ENCODE peak calls at places on chromosomes 5 and 9, in eight cellular contexts. One of them, this sample, is unnamed. For H3K27me3 and H3K4me1, the result is how much of the 10 kb centered on the place peaks cover.

GRCh38 chr9:114852050-114852594 is 46.3 kb upstream of the TNFSF15 start:
- DNase-seq in H1: no peak
- DNase-seq in adrenal gland: no peak
- DNase-seq in upper lobe of left lung: no peak
- DNase-seq in ovary: no peak
- DNase-seq in spleen: no peak
- DNase-seq in IMR-90: peak
- DNase-seq in right lobe of liver: no peak
- DNase-seq in this sample: no peak

GRCh38 chr5:59608745-59609144 is 284.8 kb downstream of the PDE4D start:
- DNase-seq in ovary: no peak
- DNase-seq in right lobe of liver: no peak
- DNase-seq in H1: no peak
- DNase-seq in IMR-90: no peak
- DNase-seq in adrenal gland: no peak
- DNase-seq in upper lobe of left lung: no peak
- DNase-seq in spleen: no peak
- DNase-seq in this sample: no peak

GRCh38 chr9:133892193-133892920 is 99.8 kb downstream of the VAV2 start:
- DNase-seq in adrenal gland: no peak
- DNase-seq in IMR-90: no peak
- DNase-seq in upper lobe of left lung: no peak
- DNase-seq in ovary: no peak
- DNase-seq in right lobe of liver: peak
- DNase-seq in spleen: no peak
- DNase-seq in H1: no peak
- DNase-seq in this sample: no peak

GRCh38 chr5:5348135-5348534 is 74.3 kb upstream of the ICE1 start:
- DNase-seq in right lobe of liver: no peak
- DNase-seq in upper lobe of left lung: peak
- DNase-seq in ovary: no peak
- DNase-seq in IMR-90: no peak
- DNase-seq in adrenal gland: no peak
- DNase-seq in H1: no peak
- DNase-seq in spleen: no peak
- DNase-seq in this sample: no peak

GRCh38 chr9:70868044-70868443 is 253.4 kb downstream of the TRPM3 start:
- DNase-seq in IMR-90: no peak
- DNase-seq in right lobe of liver: no peak
- DNase-seq in adrenal gland: no peak
- DNase-seq in H1: no peak
- DNase-seq in ovary: no peak
- DNase-seq in spleen: no peak
- DNase-seq in upper lobe of left lung: no peak
- DNase-seq in this sample: no peak

GRCh38 chr9:130137870-130138653 is 34.1 kb upstream of the NCS1 start:
- DNase-seq in H1: peak
- DNase-seq in IMR-90: peak
- DNase-seq in upper lobe of left lung: no peak
- DNase-seq in spleen: no peak
- DNase-seq in right lobe of liver: no peak
- DNase-seq in adrenal gland: peak
- DNase-seq in ovary: peak
- DNase-seq in this sample: peak

GRCh38 chr5:2286250-2286649 is 403.5 kb upstream of the IRX4 start:
- DNase-seq in IMR-90: no peak
- DNase-seq in adrenal gland: no peak
- DNase-seq in spleen: no peak
- DNase-seq in upper lobe of left lung: no peak
- DNase-seq in ovary: no peak
- DNase-seq in H1: no peak
- DNase-seq in right lobe of liver: no peak
- DNase-seq in this sample: no peak

GRCh38 chr5:59040804-59041201 is 457.9 kb downstream of the RAB3C start:
- DNase-seq in H1: no peak
- DNase-seq in IMR-90: no peak
- DNase-seq in adrenal gland: no peak
- DNase-seq in upper lobe of left lung: no peak
- DNase-seq in ovary: no peak
- DNase-seq in spleen: no peak
- DNase-seq in right lobe of liver: no peak
- DNase-seq in this sample: no peak

GRCh38 chr9:104961238-104961637 is 33.3 kb upstream of the ABCA1 start:
- DNase-seq in adrenal gland: no peak
- DNase-seq in upper lobe of left lung: no peak
- DNase-seq in ovary: no peak
- DNase-seq in spleen: no peak
- DNase-seq in IMR-90: peak
- DNase-seq in H1: peak
- DNase-seq in right lobe of liver: no peak
- DNase-seq in this sample: no peak

GRCh38 chr5:4100739-4101138 is 505.1 kb downstream of the IRX1 start:
- DNase-seq in spleen: no peak
- DNase-seq in H1: no peak
- DNase-seq in ovary: no peak
- DNase-seq in IMR-90: no peak
- DNase-seq in adrenal gland: no peak
- DNase-seq in upper lobe of left lung: no peak
- DNase-seq in right lobe of liver: no peak
- DNase-seq in this sample: no peak

GRCh38 chr5:4099401-4099800 is 503.8 kb downstream of the IRX1 start:
- DNase-seq in IMR-90: no peak
- DNase-seq in H1: no peak
- DNase-seq in spleen: no peak
- DNase-seq in right lobe of liver: no peak
- DNase-seq in ovary: no peak
- DNase-seq in upper lobe of left lung: peak
- DNase-seq in adrenal gland: no peak
- DNase-seq in this sample: no peak

GRCh38 chr5:4104831-4105597 is 509.4 kb downstream of the IRX1 start:
- DNase-seq in spleen: no peak
- DNase-seq in adrenal gland: no peak
- DNase-seq in H1: no peak
- DNase-seq in ovary: no peak
- DNase-seq in upper lobe of left lung: no peak
- DNase-seq in right lobe of liver: no peak
- DNase-seq in IMR-90: no peak
- DNase-seq in this sample: no peak

GRCh38 chr5:4098226-4098625 is 502.6 kb downstream of the IRX1 start:
- DNase-seq in right lobe of liver: no peak
- DNase-seq in spleen: no peak
- DNase-seq in H1: no peak
- DNase-seq in ovary: no peak
- DNase-seq in adrenal gland: no peak
- DNase-seq in upper lobe of left lung: no peak
- DNase-seq in IMR-90: no peak
- DNase-seq in this sample: no peak

DNA sequence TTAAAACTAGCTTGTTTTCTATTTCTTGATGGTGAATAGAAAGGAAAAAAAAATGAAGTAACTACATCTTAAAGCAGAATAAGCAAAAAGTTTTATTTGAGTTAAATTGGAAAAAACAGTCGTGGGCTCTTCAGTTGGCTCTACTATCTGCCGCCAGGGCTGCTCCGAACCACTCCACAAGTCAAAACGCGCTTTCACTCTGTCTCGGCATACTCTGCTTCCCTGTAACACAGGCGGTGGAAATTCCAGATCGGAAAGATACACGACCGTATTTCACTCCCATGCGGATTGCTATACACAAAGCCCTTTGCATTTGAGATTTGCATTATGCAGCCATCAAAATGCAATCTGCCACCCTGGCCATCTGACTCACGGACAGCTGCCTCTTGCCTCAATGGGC is 505.6 kb downstream of the IRX1 start:
- DNase-seq in right lobe of liver: no peak
- DNase-seq in adrenal gland: no peak
- DNase-seq in IMR-90: no peak
- DNase-seq in spleen: no peak
- DNase-seq in ovary: no peak
- DNase-seq in H1: no peak
- DNase-seq in upper lobe of left lung: no peak
- DNase-seq in this sample: no peak
- H3K27me3 ChIP-seq in right lobe of liver: under half
- H3K27me3 ChIP-seq in adrenal gland: under half
- H3K27me3 ChIP-seq in IMR-90: under half
- H3K27me3 ChIP-seq in spleen: under half
- H3K27me3 ChIP-seq in ovary: under half
- H3K27me3 ChIP-seq in H1: under half
- H3K27me3 ChIP-seq in upper lobe of left lung: under half
- H3K27me3 ChIP-seq in this sample: under half

DNA sequence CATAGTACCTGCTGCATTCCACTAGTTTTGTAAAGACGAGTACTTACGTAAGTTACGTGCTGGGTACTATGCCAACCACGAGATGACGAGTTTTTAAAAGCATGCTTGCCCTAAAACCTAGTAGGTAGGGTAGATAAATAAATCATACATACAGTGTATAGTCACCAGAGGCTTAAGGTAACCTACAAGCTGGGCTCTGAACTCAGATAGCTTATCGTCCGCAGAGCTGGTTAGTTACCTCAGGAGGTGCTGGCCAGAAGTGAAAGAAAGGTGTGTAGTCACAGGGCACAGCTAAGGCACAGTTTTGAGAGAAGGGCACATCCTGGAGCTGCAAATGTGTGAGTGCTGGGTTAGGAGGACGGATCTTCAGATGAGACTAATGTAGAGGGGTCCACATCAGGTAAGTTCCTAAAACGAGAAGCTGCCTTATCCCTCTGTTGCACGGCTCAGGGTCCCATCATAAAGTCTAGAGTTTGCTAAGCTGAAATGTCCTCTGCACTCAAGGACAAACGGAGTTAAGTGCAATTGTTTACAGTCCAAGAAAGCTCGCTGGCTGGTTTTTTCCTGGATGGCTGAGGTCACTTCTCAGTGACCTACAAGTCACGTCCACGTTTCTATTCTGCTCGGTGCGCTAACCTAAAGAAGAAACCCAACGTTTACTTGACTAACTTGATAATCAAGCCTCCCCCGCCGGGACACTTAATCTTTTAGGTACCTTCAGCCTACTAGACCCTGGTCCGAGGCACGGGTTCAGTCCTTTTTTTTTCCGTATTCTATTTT is 1.1 kb upstream of the SNX24 start:
- DNase-seq in spleen: no peak
- DNase-seq in upper lobe of left lung: no peak
- DNase-seq in IMR-90: no peak
- DNase-seq in adrenal gland: peak
- DNase-seq in right lobe of liver: no peak
- DNase-seq in H1: no peak
- DNase-seq in ovary: no peak
- DNase-seq in this sample: no peak
- TF ChIP-seq POLR2A in spleen: no peak
- TF ChIP-seq POLR2A in upper lobe of left lung: peak
- TF ChIP-seq POLR2A in IMR-90: no peak
- TF ChIP-seq POLR2A in adrenal gland: no peak
- TF ChIP-seq POLR2A in right lobe of liver: no peak
- TF ChIP-seq POLR2A in H1: no peak
- TF ChIP-seq POLR2A in ovary: no peak
- TF ChIP-seq POLR2A in this sample: no peak

GRCh38 chr5:91384671-91385430 is 1.7 kb upstream of the ARRDC3 start:
- DNase-seq in spleen: no peak
- DNase-seq in right lobe of liver: no peak
- DNase-seq in ovary: no peak
- DNase-seq in upper lobe of left lung: no peak
- DNase-seq in adrenal gland: peak
- DNase-seq in IMR-90: peak
- DNase-seq in H1: no peak
- DNase-seq in this sample: peak

GRCh38 chr5:91390268-91390667 is 7.2 kb upstream of the ARRDC3 start:
- DNase-seq in upper lobe of left lung: no peak
- DNase-seq in adrenal gland: no peak
- DNase-seq in IMR-90: no peak
- DNase-seq in spleen: no peak
- DNase-seq in right lobe of liver: no peak
- DNase-seq in ovary: no peak
- DNase-seq in H1: no peak
- DNase-seq in this sample: no peak

GRCh38 chr5:91386120-91386519 is 3.0 kb upstream of the ARRDC3 start:
- DNase-seq in upper lobe of left lung: no peak
- DNase-seq in H1: no peak
- DNase-seq in right lobe of liver: no peak
- DNase-seq in spleen: no peak
- DNase-seq in adrenal gland: no peak
- DNase-seq in IMR-90: peak
- DNase-seq in ovary: no peak
- DNase-seq in this sample: no peak

GRCh38 chr5:91383956-91384300 is 811 bp upstream of the ARRDC3 start:
- DNase-seq in H1: no peak
- DNase-seq in spleen: no peak
- DNase-seq in adrenal gland: peak
- DNase-seq in ovary: peak
- DNase-seq in upper lobe of left lung: no peak
- DNase-seq in IMR-90: no peak
- DNase-seq in right lobe of liver: no peak
- DNase-seq in this sample: peak

GRCh38 chr5:91388362-91388761 is 5.2 kb upstream of the ARRDC3 start:
- DNase-seq in right lobe of liver: no peak
- DNase-seq in ovary: no peak
- DNase-seq in adrenal gland: no peak
- DNase-seq in upper lobe of left lung: no peak
- DNase-seq in H1: no peak
- DNase-seq in spleen: no peak
- DNase-seq in IMR-90: no peak
- DNase-seq in this sample: no peak
- H3K4me1 ChIP-seq in right lobe of liver: under half
- H3K4me1 ChIP-seq in ovary: under half
- H3K4me1 ChIP-seq in adrenal gland: under half
- H3K4me1 ChIP-seq in upper lobe of left lung: under half
- H3K4me1 ChIP-seq in H1: under half
- H3K4me1 ChIP-seq in spleen: under half
- H3K4me1 ChIP-seq in IMR-90: under half
- H3K4me1 ChIP-seq in this sample: under half

GRCh38 chr9:121284733-121285451 is 16.9 kb downstream of the GSN start:
- DNase-seq in upper lobe of left lung: no peak
- DNase-seq in right lobe of liver: no peak
- DNase-seq in ovary: no peak
- DNase-seq in spleen: no peak
- DNase-seq in adrenal gland: no peak
- DNase-seq in H1: no peak
- DNase-seq in IMR-90: no peak
- DNase-seq in this sample: no peak
- H3K27me3 ChIP-seq in upper lobe of left lung: under half
- H3K27me3 ChIP-seq in right lobe of liver: under half
- H3K27me3 ChIP-seq in ovary: under half
- H3K27me3 ChIP-seq in spleen: under half
- H3K27me3 ChIP-seq in adrenal gland: under half
- H3K27me3 ChIP-seq in H1: half or more
- H3K27me3 ChIP-seq in IMR-90: under half
- H3K27me3 ChIP-seq in this sample: under half

GRCh38 chr9:96412174-96412913 is 5.8 kb downstream of the ZNF367 start:
- DNase-seq in H1: no peak
- DNase-seq in adrenal gland: no peak
- DNase-seq in spleen: no peak
- DNase-seq in IMR-90: no peak
- DNase-seq in upper lobe of left lung: no peak
- DNase-seq in right lobe of liver: no peak
- DNase-seq in ovary: no peak
- DNase-seq in this sample: no peak
- TF ChIP-seq POLR2A in H1: no peak
- TF ChIP-seq POLR2A in adrenal gland: no peak
- TF ChIP-seq POLR2A in spleen: no peak
- TF ChIP-seq POLR2A in IMR-90: no peak
- TF ChIP-seq POLR2A in upper lobe of left lung: no peak
- TF ChIP-seq POLR2A in right lobe of liver: no peak
- TF ChIP-seq POLR2A in ovary: no peak
- TF ChIP-seq POLR2A in this sample: no peak

This sample was measured in heart left ventricle.